ENCODE peak calls at places on chromosome 13, in nine cellular contexts. F is choroid plexus epithelial cell, T is pancreas, B is SK-N-SH, W is brain microvascular endothelial cell, I is MCF 10A, P is HFFc6, D is AG10803, L is ovary. U is an unnamed sample.

GRCh38 chr13:25469179-25469545 is 97.4 kb downstream of the ATP8A2 start:
- DNase-seq in F (no peak), T (no peak), B (no peak), W (no peak), I (no peak), P (no peak), D (no peak), L (no peak), U (no peak)

GRCh38 chr13:113742000-113742441 is 17.0 kb upstream of the TMEM255B start:
- DNase-seq in F (peak), T (peak), B (peak), W (no peak), I (peak), P (peak), D (peak), L (no peak), U (no peak)

GRCh38 chr13:36086117-36086516 is 45.1 kb downstream of the DCLK1 start:
- DNase-seq in F (no peak), T (no peak), B (peak), W (no peak), I (no peak), P (no peak), D (no peak), L (no peak), U (no peak)

GRCh38 chr13:51324714-51325440 is 14.6 kb upstream of the SERPINE3 start:
- DNase-seq in F (no peak), T (no peak), B (no peak), W (no peak), I (no peak), P (no peak), D (no peak), L (no peak), U (no peak)

GRCh38 chr13:106163426-106163825 is 372.0 kb downstream of the EFNB2 start:
- DNase-seq in F (no peak), T (no peak), B (no peak), W (no peak), I (no peak), P (no peak), D (no peak), L (no peak), U (no peak)

GRCh38 chr13:44393391-44393790 is 19.8 kb downstream of the SERP2 start:
- DNase-seq in F (peak), T (no peak), B (no peak), W (no peak), I (peak), P (no peak), D (no peak), L (no peak), U (no peak)

GRCh38 chr13:83980322-83980721 is 98.0 kb upstream of the SLITRK1 start:
- DNase-seq in F (no peak), T (no peak), B (no peak), W (no peak), I (no peak), P (no peak), D (no peak), L (no peak), U (no peak)

GRCh38 chr13:20980899-20981298 is 78.4 kb upstream of the XPO4 start:
- DNase-seq in F (no peak), T (no peak), B (no peak), W (no peak), I (no peak), P (no peak), D (no peak), L (no peak), U (no peak)

GRCh38 chr13:71156550-71156949 is 710.5 kb downstream of the DACH1 start:
- DNase-seq in F (no peak), T (no peak), B (no peak), W (no peak), I (no peak), P (no peak), D (no peak), L (no peak), U (no peak)

GRCh38 chr13:53001444-53001843 is 27.2 kb upstream of the OLFM4 start:
- DNase-seq in F (no peak), T (no peak), B (no peak), W (no peak), I (no peak), P (no peak), D (no peak), L (no peak), U (no peak)

GRCh38 chr13:20219585-20219984 is 12.5 kb downstream of the GJB6 start:
- DNase-seq in F (no peak), T (no peak), B (no peak), W (no peak), I (no peak), P (no peak), D (no peak), L (no peak), U (no peak)

GRCh38 chr13:74052402-74052928 is 81.7 kb downstream of the KLF12 start:
- DNase-seq in F (no peak), T (no peak), B (no peak), W (no peak), I (no peak), P (no peak), D (no peak), L (no peak), U (no peak)

GRCh38 chr13:79413521-79413920 is 7.5 kb upstream of the RBM26 start:
- DNase-seq in F (no peak), T (no peak), B (no peak), W (no peak), I (no peak), P (no peak), D (no peak), L (no peak), U (no peak)

GRCh38 chr13:97273341-97273831 is 51.3 kb downstream of the MBNL2 start:
- DNase-seq in F (no peak), T (no peak), B (no peak), W (no peak), I (peak), P (peak), D (peak), L (no peak), U (no peak)

GRCh38 chr13:35838356-35838755 is 292.8 kb downstream of the DCLK1 start:
- DNase-seq in F (peak), T (no peak), B (no peak), W (peak), I (no peak), P (peak), D (peak), L (no peak), U (peak)

GRCh38 chr13:109858319-109858718 is 71.9 kb upstream of the IRS2 start:
- DNase-seq in F (no peak), T (no peak), B (no peak), W (no peak), I (peak), P (no peak), D (no peak), L (no peak), U (no peak)

GRCh38 chr13:43516401-43516826 is 270.4 kb downstream of the ENOX1 start:
- DNase-seq in F (peak), T (no peak), B (no peak), W (no peak), I (no peak), P (peak), D (peak), L (no peak), U (peak)

GRCh38 chr13:114010401-114011101 is 36.7 kb upstream of the C13orf46 start:
- DNase-seq in F (no peak), T (no peak), B (peak), W (no peak), I (no peak), P (peak), D (no peak), L (no peak), U (no peak)

GRCh38 chr13:111219306-111219705 is 101.1 kb upstream of the TEX29 start:
- DNase-seq in F (peak), T (no peak), B (no peak), W (peak), I (no peak), P (peak), D (peak), L (no peak), U (peak)

GRCh38 chr13:97068146-97068545 is 73.9 kb upstream of the OXGR1 start:
- DNase-seq in F (peak), T (no peak), B (no peak), W (peak), I (no peak), P (no peak), D (no peak), L (no peak), U (no peak)

GRCh38 chr13:76663941-76664340 is 222.3 kb downstream of the KCTD12 start:
- DNase-seq in F (peak), T (no peak), B (no peak), W (no peak), I (peak), P (no peak), D (peak), L (no peak), U (no peak)

GRCh38 chr13:103140001-103140671 is 73.9 kb upstream of the SLC10A2 start:
- DNase-seq in F (peak), T (no peak), B (peak), W (peak), I (peak), P (no peak), D (no peak), L (no peak), U (no peak)

GRCh38 chr13:64958106-64958505 is 2272.0 kb downstream of the PCDH9 start:
- DNase-seq in F (no peak), T (no peak), B (no peak), W (no peak), I (no peak), P (no peak), D (no peak), L (no peak), U (no peak)

GRCh38 chr13:45885194-45885593 is 33.6 kb upstream of the SIAH3 start:
- DNase-seq in F (no peak), T (no peak), B (no peak), W (no peak), I (no peak), P (no peak), D (no peak), L (no peak), U (no peak)

GRCh38 chr13:77554079-77554478 is 18.6 kb downstream of the SCEL start:
- DNase-seq in F (no peak), T (no peak), B (no peak), W (no peak), I (no peak), P (no peak), D (no peak), L (no peak), U (no peak)

GRCh38 chr13:50810468-50810867 is 33.0 kb downstream of the DLEU7 start:
- DNase-seq in F (no peak), T (no peak), B (no peak), W (no peak), I (no peak), P (no peak), D (no peak), L (no peak), U (no peak)

GRCh38 chr13:30927595-30927994 is 4.9 kb upstream of the TEX26 start:
- DNase-seq in F (no peak), T (no peak), B (no peak), W (no peak), I (peak), P (no peak), D (no peak), L (no peak), U (no peak)

GRCh38 chr13:42876810-42877550 is 95.6 kb downstream of the FAM216B start:
- DNase-seq in F (peak), T (no peak), B (no peak), W (peak), I (peak), P (peak), D (peak), L (no peak), U (peak)

DNA sequence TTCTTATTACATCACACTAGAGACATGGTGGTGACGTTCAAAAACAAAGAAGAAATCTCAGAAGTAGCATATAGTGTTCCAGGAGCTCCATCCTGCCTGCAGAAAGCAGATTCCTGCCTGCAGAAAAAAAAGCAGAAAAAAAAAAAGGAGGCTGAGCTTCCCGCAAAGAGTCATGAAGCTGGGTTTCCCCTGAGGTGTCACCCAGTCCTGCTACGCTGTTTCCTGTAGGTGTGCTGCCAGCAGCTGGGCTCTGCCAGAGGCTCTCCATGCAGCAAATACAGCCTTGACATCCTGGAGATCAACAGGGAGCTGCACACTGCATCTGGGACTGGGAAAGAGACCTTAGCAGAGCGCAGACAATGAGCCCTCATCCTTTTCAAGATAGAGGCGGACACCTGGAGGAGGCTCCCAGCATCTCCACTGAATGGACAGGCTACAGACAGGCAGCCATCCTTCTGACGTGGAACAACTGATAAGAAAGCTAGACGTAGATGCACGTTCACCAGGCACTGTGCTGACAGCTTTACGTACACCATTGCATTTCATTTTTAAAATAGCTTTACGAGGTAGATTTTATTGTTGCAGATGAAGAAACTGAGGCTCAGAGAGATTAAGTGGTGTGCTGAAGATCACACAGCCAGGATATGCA is 350.9 kb downstream of the FOXO1 start:
- DNase-seq in F (peak), T (peak), B (no peak), W (no peak), I (peak), P (no peak), D (no peak), L (no peak), U (no peak)
- TF ChIP-seq CTCF in F (no peak), T (no peak), B (no peak), W (no peak), I (no peak), P (no peak), D (no peak), L (no peak), U (no peak)

GRCh38 chr13:28316129-28316528 is 177.8 kb downstream of the PAN3 start:
- DNase-seq in F (no peak), T (no peak), B (no peak), W (no peak), I (no peak), P (no peak), D (no peak), L (no peak), U (no peak)

GRCh38 chr13:28318418-28318995 is 176.4 kb downstream of the FLT1 start:
- DNase-seq in F (no peak), T (no peak), B (no peak), W (no peak), I (no peak), P (no peak), D (peak), L (no peak), U (no peak)

GRCh38 chr13:28314879-28315278 is 176.5 kb downstream of the PAN3 start:
- DNase-seq in F (no peak), T (no peak), B (no peak), W (no peak), I (no peak), P (no peak), D (no peak), L (no peak), U (no peak)

GRCh38 chr13:28316841-28317240 is 178.1 kb downstream of the FLT1 start:
- DNase-seq in F (no peak), T (no peak), B (no peak), W (no peak), I (no peak), P (no peak), D (no peak), L (no peak), U (no peak)

GRCh38 chr13:28313579-28313978 is 175.2 kb downstream of the PAN3 start:
- DNase-seq in F (peak), T (no peak), B (no peak), W (peak), I (no peak), P (peak), D (peak), L (no peak), U (no peak)
- TF ChIP-seq CTCF in F (peak), T (no peak), B (peak), W (peak), I (no peak), P (peak), D (peak), L (no peak), U (peak)

DNA sequence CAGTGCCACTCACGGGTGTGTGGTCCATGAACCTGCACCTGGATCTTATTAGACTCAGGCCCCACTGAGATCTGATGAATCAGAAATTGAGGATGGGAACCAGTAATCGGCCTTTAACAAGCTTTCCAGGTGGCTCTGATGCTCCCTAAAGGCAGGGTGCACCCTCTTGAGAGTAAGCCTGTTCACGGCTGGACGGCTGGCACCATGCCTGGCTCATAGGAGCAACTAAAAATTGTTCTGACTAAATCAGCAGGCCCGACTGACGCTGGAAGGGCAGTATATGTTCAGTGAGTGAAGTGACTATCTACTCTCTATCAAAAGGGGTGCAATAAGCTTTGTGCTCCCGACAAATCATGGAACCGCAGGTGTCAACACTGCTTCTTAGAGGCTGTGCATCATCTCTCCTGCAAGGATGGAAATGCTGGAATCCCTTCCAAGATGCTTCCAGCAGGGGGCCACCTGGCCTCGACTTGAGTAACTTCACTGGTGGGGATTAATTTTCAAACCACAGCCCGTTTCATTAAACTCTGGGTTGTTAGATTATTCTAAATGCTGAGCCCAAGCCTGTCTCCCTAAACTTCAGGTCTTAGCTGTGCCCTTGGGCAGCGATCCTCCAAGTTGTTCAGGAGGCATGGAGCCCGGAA is 28.4 kb downstream of the TMTC4 start:
- DNase-seq in F (peak), T (no peak), B (peak), W (peak), I (peak), P (no peak), D (peak), L (no peak), U (no peak)
- TF ChIP-seq CTCF in F (peak), T (peak), B (peak), W (peak), I (peak), P (peak), D (peak), L (no peak), U (peak)

GRCh38 chr13:94232956-94233355 is 246.5 kb downstream of the DCT start:
- DNase-seq in F (peak), T (no peak), B (no peak), W (no peak), I (no peak), P (no peak), D (no peak), L (no peak), U (no peak)
- TF ChIP-seq CTCF in F (no peak), T (no peak), B (no peak), W (no peak), I (no peak), P (no peak), D (no peak), L (no peak), U (no peak)

U was measured in AG09309.